ENCODE peak calls at places on chromosomes 16 and 17, in five cellular contexts. One of them, this sample, is unnamed.

GRCh38 chr17:74332017-74332650 is 6.1 kb downstream of the KIF19 start:
- DNase-seq in glomerular endothelial cell: no peak
- DNase-seq in stimulated activated CD4-positive, alpha-beta T cell treated with anti-CD3 and anti-CD28 coated beads, Interleukin-1b, Interleukin-23, amount 100 ng/mL, for 1 hour: no peak
- DNase-seq in activated T-helper 9 cell treated with anti-CD3 and anti-CD28 coated beads, Interleukin-2, amount 50 U/mL, for 16 hours: no peak
- DNase-seq in NCI-H524: peak; percentile 76
- DNase-seq in this sample: no peak

GRCh38 chr17:67372751-67373150 is 4.3 kb upstream of the PITPNC1 start:
- DNase-seq in glomerular endothelial cell: no peak
- DNase-seq in stimulated activated CD4-positive, alpha-beta T cell treated with anti-CD3 and anti-CD28 coated beads, Interleukin-1b, Interleukin-23, amount 100 ng/mL, for 1 hour: no peak
- DNase-seq in activated T-helper 9 cell treated with anti-CD3 and anti-CD28 coated beads, Interleukin-2, amount 50 U/mL, for 16 hours: no peak
- DNase-seq in NCI-H524: no peak
- DNase-seq in this sample: no peak

GRCh38 chr16:55515110-55515509 is 6.2 kb downstream of the LPCAT2 start:
- DNase-seq in glomerular endothelial cell: no peak
- DNase-seq in stimulated activated CD4-positive, alpha-beta T cell treated with anti-CD3 and anti-CD28 coated beads, Interleukin-1b, Interleukin-23, amount 100 ng/mL, for 1 hour: no peak
- DNase-seq in activated T-helper 9 cell treated with anti-CD3 and anti-CD28 coated beads, Interleukin-2, amount 50 U/mL, for 16 hours: no peak
- DNase-seq in NCI-H524: no peak
- DNase-seq in this sample: no peak

GRCh38 chr17:57956311-57957119 is 1.3 kb upstream of the CUEDC1 start:
- DNase-seq in glomerular endothelial cell: no peak
- DNase-seq in stimulated activated CD4-positive, alpha-beta T cell treated with anti-CD3 and anti-CD28 coated beads, Interleukin-1b, Interleukin-23, amount 100 ng/mL, for 1 hour: no peak
- DNase-seq in activated T-helper 9 cell treated with anti-CD3 and anti-CD28 coated beads, Interleukin-2, amount 50 U/mL, for 16 hours: no peak
- DNase-seq in NCI-H524: peak; percentile 87
- DNase-seq in this sample: no peak

GRCh38 chr17:38705803-38706624 is 941 bp downstream of the MLLT6 start:
- DNase-seq in glomerular endothelial cell: no peak
- DNase-seq in stimulated activated CD4-positive, alpha-beta T cell treated with anti-CD3 and anti-CD28 coated beads, Interleukin-1b, Interleukin-23, amount 100 ng/mL, for 1 hour: no peak
- DNase-seq in activated T-helper 9 cell treated with anti-CD3 and anti-CD28 coated beads, Interleukin-2, amount 50 U/mL, for 16 hours: peak; percentile 11
- DNase-seq in NCI-H524: peak; percentile 85
- DNase-seq in this sample: peak; percentile 63

GRCh38 chr17:58375216-58375615 is 23.2 kb upstream of the SUPT4H1 start:
- DNase-seq in glomerular endothelial cell: no peak
- DNase-seq in stimulated activated CD4-positive, alpha-beta T cell treated with anti-CD3 and anti-CD28 coated beads, Interleukin-1b, Interleukin-23, amount 100 ng/mL, for 1 hour: no peak
- DNase-seq in activated T-helper 9 cell treated with anti-CD3 and anti-CD28 coated beads, Interleukin-2, amount 50 U/mL, for 16 hours: no peak
- DNase-seq in NCI-H524: no peak
- DNase-seq in this sample: no peak

GRCh38 chr17:7217113-7217987 is 2.3 kb downstream of the DLG4 start:
- DNase-seq in glomerular endothelial cell: no peak
- DNase-seq in stimulated activated CD4-positive, alpha-beta T cell treated with anti-CD3 and anti-CD28 coated beads, Interleukin-1b, Interleukin-23, amount 100 ng/mL, for 1 hour: no peak
- DNase-seq in activated T-helper 9 cell treated with anti-CD3 and anti-CD28 coated beads, Interleukin-2, amount 50 U/mL, for 16 hours: no peak
- DNase-seq in NCI-H524: no peak
- DNase-seq in this sample: no peak

GRCh38 chr17:78748048-78748729 is 33.9 kb downstream of the CYTH1 start:
- DNase-seq in glomerular endothelial cell: no peak
- DNase-seq in stimulated activated CD4-positive, alpha-beta T cell treated with anti-CD3 and anti-CD28 coated beads, Interleukin-1b, Interleukin-23, amount 100 ng/mL, for 1 hour: no peak
- DNase-seq in activated T-helper 9 cell treated with anti-CD3 and anti-CD28 coated beads, Interleukin-2, amount 50 U/mL, for 16 hours: no peak
- DNase-seq in NCI-H524: no peak
- DNase-seq in this sample: no peak

GRCh38 chr17:73308017-73308823 is 3.6 kb downstream of the CDC42EP4 start:
- DNase-seq in glomerular endothelial cell: no peak
- DNase-seq in stimulated activated CD4-positive, alpha-beta T cell treated with anti-CD3 and anti-CD28 coated beads, Interleukin-1b, Interleukin-23, amount 100 ng/mL, for 1 hour: no peak
- DNase-seq in activated T-helper 9 cell treated with anti-CD3 and anti-CD28 coated beads, Interleukin-2, amount 50 U/mL, for 16 hours: no peak
- DNase-seq in NCI-H524: no peak
- DNase-seq in this sample: no peak

GRCh38 chr16:69417537-69418199 is 6.8 kb upstream of the CYB5B start:
- DNase-seq in glomerular endothelial cell: no peak
- DNase-seq in stimulated activated CD4-positive, alpha-beta T cell treated with anti-CD3 and anti-CD28 coated beads, Interleukin-1b, Interleukin-23, amount 100 ng/mL, for 1 hour: no peak
- DNase-seq in activated T-helper 9 cell treated with anti-CD3 and anti-CD28 coated beads, Interleukin-2, amount 50 U/mL, for 16 hours: no peak
- DNase-seq in NCI-H524: no peak
- DNase-seq in this sample: peak; percentile 41

GRCh38 chr16:88315543-88316105 is 67.1 kb upstream of the ZNF469 start:
- DNase-seq in glomerular endothelial cell: no peak
- DNase-seq in stimulated activated CD4-positive, alpha-beta T cell treated with anti-CD3 and anti-CD28 coated beads, Interleukin-1b, Interleukin-23, amount 100 ng/mL, for 1 hour: no peak
- DNase-seq in activated T-helper 9 cell treated with anti-CD3 and anti-CD28 coated beads, Interleukin-2, amount 50 U/mL, for 16 hours: no peak
- DNase-seq in NCI-H524: no peak
- DNase-seq in this sample: no peak

GRCh38 chr17:21573961-21574610 is 118.2 kb upstream of the KCNJ18 start:
- DNase-seq in glomerular endothelial cell: no peak
- DNase-seq in stimulated activated CD4-positive, alpha-beta T cell treated with anti-CD3 and anti-CD28 coated beads, Interleukin-1b, Interleukin-23, amount 100 ng/mL, for 1 hour: peak; percentile 12
- DNase-seq in activated T-helper 9 cell treated with anti-CD3 and anti-CD28 coated beads, Interleukin-2, amount 50 U/mL, for 16 hours: no peak
- DNase-seq in NCI-H524: peak; percentile 83
- DNase-seq in this sample: no peak

GRCh38 chr17:75503337-75503950 is 11.9 kb downstream of the CASKIN2 start:
- DNase-seq in glomerular endothelial cell: no peak
- DNase-seq in stimulated activated CD4-positive, alpha-beta T cell treated with anti-CD3 and anti-CD28 coated beads, Interleukin-1b, Interleukin-23, amount 100 ng/mL, for 1 hour: no peak
- DNase-seq in activated T-helper 9 cell treated with anti-CD3 and anti-CD28 coated beads, Interleukin-2, amount 50 U/mL, for 16 hours: no peak
- DNase-seq in NCI-H524: no peak
- DNase-seq in this sample: no peak

GRCh38 chr17:40490289-40490853 is 11.1 kb downstream of the TNS4 start:
- DNase-seq in glomerular endothelial cell: no peak
- DNase-seq in stimulated activated CD4-positive, alpha-beta T cell treated with anti-CD3 and anti-CD28 coated beads, Interleukin-1b, Interleukin-23, amount 100 ng/mL, for 1 hour: no peak
- DNase-seq in activated T-helper 9 cell treated with anti-CD3 and anti-CD28 coated beads, Interleukin-2, amount 50 U/mL, for 16 hours: no peak
- DNase-seq in NCI-H524: peak; percentile 86
- DNase-seq in this sample: peak; percentile 46

GRCh38 chr17:50542795-50543774 is 3.9 kb upstream of the SPATA20 start:
- DNase-seq in glomerular endothelial cell: no peak
- DNase-seq in stimulated activated CD4-positive, alpha-beta T cell treated with anti-CD3 and anti-CD28 coated beads, Interleukin-1b, Interleukin-23, amount 100 ng/mL, for 1 hour: no peak
- DNase-seq in activated T-helper 9 cell treated with anti-CD3 and anti-CD28 coated beads, Interleukin-2, amount 50 U/mL, for 16 hours: no peak
- DNase-seq in NCI-H524: no peak
- DNase-seq in this sample: no peak

GRCh38 chr16:87202346-87202745 is 114.8 kb downstream of the C16orf95 start:
- DNase-seq in glomerular endothelial cell: no peak
- DNase-seq in stimulated activated CD4-positive, alpha-beta T cell treated with anti-CD3 and anti-CD28 coated beads, Interleukin-1b, Interleukin-23, amount 100 ng/mL, for 1 hour: no peak
- DNase-seq in activated T-helper 9 cell treated with anti-CD3 and anti-CD28 coated beads, Interleukin-2, amount 50 U/mL, for 16 hours: no peak
- DNase-seq in NCI-H524: no peak
- DNase-seq in this sample: no peak

GRCh38 chr17:19534562-19535149 is 1.0 kb downstream of the SLC47A1 start:
- DNase-seq in glomerular endothelial cell: no peak
- DNase-seq in stimulated activated CD4-positive, alpha-beta T cell treated with anti-CD3 and anti-CD28 coated beads, Interleukin-1b, Interleukin-23, amount 100 ng/mL, for 1 hour: no peak
- DNase-seq in activated T-helper 9 cell treated with anti-CD3 and anti-CD28 coated beads, Interleukin-2, amount 50 U/mL, for 16 hours: no peak
- DNase-seq in NCI-H524: no peak
- DNase-seq in this sample: no peak

GRCh38 chr17:74520790-74521480 is 10.3 kb downstream of the CD300LB start:
- DNase-seq in glomerular endothelial cell: no peak
- DNase-seq in stimulated activated CD4-positive, alpha-beta T cell treated with anti-CD3 and anti-CD28 coated beads, Interleukin-1b, Interleukin-23, amount 100 ng/mL, for 1 hour: no peak
- DNase-seq in activated T-helper 9 cell treated with anti-CD3 and anti-CD28 coated beads, Interleukin-2, amount 50 U/mL, for 16 hours: no peak
- DNase-seq in NCI-H524: no peak
- DNase-seq in this sample: no peak

GRCh38 chr16:28082624-28083023 is 19.1 kb upstream of the GSG1L start:
- DNase-seq in glomerular endothelial cell: no peak
- DNase-seq in stimulated activated CD4-positive, alpha-beta T cell treated with anti-CD3 and anti-CD28 coated beads, Interleukin-1b, Interleukin-23, amount 100 ng/mL, for 1 hour: no peak
- DNase-seq in activated T-helper 9 cell treated with anti-CD3 and anti-CD28 coated beads, Interleukin-2, amount 50 U/mL, for 16 hours: no peak
- DNase-seq in NCI-H524: peak; percentile 88
- DNase-seq in this sample: no peak

GRCh38 chr16:12902511-12903324 is 1.3 kb downstream of the SHISA9 start:
- DNase-seq in glomerular endothelial cell: no peak
- DNase-seq in stimulated activated CD4-positive, alpha-beta T cell treated with anti-CD3 and anti-CD28 coated beads, Interleukin-1b, Interleukin-23, amount 100 ng/mL, for 1 hour: no peak
- DNase-seq in activated T-helper 9 cell treated with anti-CD3 and anti-CD28 coated beads, Interleukin-2, amount 50 U/mL, for 16 hours: no peak
- DNase-seq in NCI-H524: peak; percentile 46
- DNase-seq in this sample: peak; percentile 63

GRCh38 chr17:55727920-55728319 is 5.3 kb upstream of the TMEM100 start:
- DNase-seq in glomerular endothelial cell: no peak
- DNase-seq in stimulated activated CD4-positive, alpha-beta T cell treated with anti-CD3 and anti-CD28 coated beads, Interleukin-1b, Interleukin-23, amount 100 ng/mL, for 1 hour: no peak
- DNase-seq in activated T-helper 9 cell treated with anti-CD3 and anti-CD28 coated beads, Interleukin-2, amount 50 U/mL, for 16 hours: no peak
- DNase-seq in NCI-H524: no peak
- DNase-seq in this sample: no peak

GRCh38 chr17:7956208-7956965 is 24.4 kb downstream of the CNTROB start:
- DNase-seq in glomerular endothelial cell: no peak
- DNase-seq in stimulated activated CD4-positive, alpha-beta T cell treated with anti-CD3 and anti-CD28 coated beads, Interleukin-1b, Interleukin-23, amount 100 ng/mL, for 1 hour: no peak
- DNase-seq in activated T-helper 9 cell treated with anti-CD3 and anti-CD28 coated beads, Interleukin-2, amount 50 U/mL, for 16 hours: no peak
- DNase-seq in NCI-H524: no peak
- DNase-seq in this sample: no peak

GRCh38 chr17:4499431-4500187 is 928 bp downstream of the SPNS2 start:
- DNase-seq in glomerular endothelial cell: no peak
- DNase-seq in stimulated activated CD4-positive, alpha-beta T cell treated with anti-CD3 and anti-CD28 coated beads, Interleukin-1b, Interleukin-23, amount 100 ng/mL, for 1 hour: no peak
- DNase-seq in activated T-helper 9 cell treated with anti-CD3 and anti-CD28 coated beads, Interleukin-2, amount 50 U/mL, for 16 hours: no peak
- DNase-seq in NCI-H524: peak; percentile 21
- DNase-seq in this sample: peak; percentile 44

GRCh38 chr16:165539-166374 is at the start of gene HBM:
- DNase-seq in glomerular endothelial cell: no peak
- DNase-seq in stimulated activated CD4-positive, alpha-beta T cell treated with anti-CD3 and anti-CD28 coated beads, Interleukin-1b, Interleukin-23, amount 100 ng/mL, for 1 hour: no peak
- DNase-seq in activated T-helper 9 cell treated with anti-CD3 and anti-CD28 coated beads, Interleukin-2, amount 50 U/mL, for 16 hours: no peak
- DNase-seq in NCI-H524: peak; percentile 39
- DNase-seq in this sample: no peak

GRCh38 chr16:82633964-82634600 is 7.3 kb downstream of the CDH13 start:
- DNase-seq in glomerular endothelial cell: no peak
- DNase-seq in stimulated activated CD4-positive, alpha-beta T cell treated with anti-CD3 and anti-CD28 coated beads, Interleukin-1b, Interleukin-23, amount 100 ng/mL, for 1 hour: no peak
- DNase-seq in activated T-helper 9 cell treated with anti-CD3 and anti-CD28 coated beads, Interleukin-2, amount 50 U/mL, for 16 hours: no peak
- DNase-seq in NCI-H524: peak; percentile 27
- DNase-seq in this sample: no peak

GRCh38 chr16:75272097-75272548 is 20.7 kb upstream of the BCAR1 start:
- DNase-seq in glomerular endothelial cell: no peak
- DNase-seq in stimulated activated CD4-positive, alpha-beta T cell treated with anti-CD3 and anti-CD28 coated beads, Interleukin-1b, Interleukin-23, amount 100 ng/mL, for 1 hour: no peak
- DNase-seq in activated T-helper 9 cell treated with anti-CD3 and anti-CD28 coated beads, Interleukin-2, amount 50 U/mL, for 16 hours: no peak
- DNase-seq in NCI-H524: no peak
- DNase-seq in this sample: no peak

GRCh38 chr16:53626816-53627215 is 76.8 kb downstream of the RPGRIP1L start:
- DNase-seq in glomerular endothelial cell: no peak
- DNase-seq in stimulated activated CD4-positive, alpha-beta T cell treated with anti-CD3 and anti-CD28 coated beads, Interleukin-1b, Interleukin-23, amount 100 ng/mL, for 1 hour: no peak
- DNase-seq in activated T-helper 9 cell treated with anti-CD3 and anti-CD28 coated beads, Interleukin-2, amount 50 U/mL, for 16 hours: no peak
- DNase-seq in NCI-H524: no peak
- DNase-seq in this sample: no peak

GRCh38 chr16:75818491-75818890 is 92.2 kb upstream of the CPHXL start:
- DNase-seq in glomerular endothelial cell: no peak
- DNase-seq in stimulated activated CD4-positive, alpha-beta T cell treated with anti-CD3 and anti-CD28 coated beads, Interleukin-1b, Interleukin-23, amount 100 ng/mL, for 1 hour: no peak
- DNase-seq in activated T-helper 9 cell treated with anti-CD3 and anti-CD28 coated beads, Interleukin-2, amount 50 U/mL, for 16 hours: no peak
- DNase-seq in NCI-H524: no peak
- DNase-seq in this sample: no peak

GRCh38 chr17:82106697-82107305 is 8.8 kb upstream of the FASN start:
- DNase-seq in glomerular endothelial cell: no peak
- DNase-seq in stimulated activated CD4-positive, alpha-beta T cell treated with anti-CD3 and anti-CD28 coated beads, Interleukin-1b, Interleukin-23, amount 100 ng/mL, for 1 hour: no peak
- DNase-seq in activated T-helper 9 cell treated with anti-CD3 and anti-CD28 coated beads, Interleukin-2, amount 50 U/mL, for 16 hours: no peak
- DNase-seq in NCI-H524: peak; percentile 55
- DNase-seq in this sample: no peak

GRCh38 chr16:89325861-89326471 is 108.5 kb downstream of the ZNF778 start:
- DNase-seq in glomerular endothelial cell: no peak
- DNase-seq in stimulated activated CD4-positive, alpha-beta T cell treated with anti-CD3 and anti-CD28 coated beads, Interleukin-1b, Interleukin-23, amount 100 ng/mL, for 1 hour: no peak
- DNase-seq in activated T-helper 9 cell treated with anti-CD3 and anti-CD28 coated beads, Interleukin-2, amount 50 U/mL, for 16 hours: no peak
- DNase-seq in NCI-H524: peak; percentile 46
- DNase-seq in this sample: peak; percentile 10

GRCh38 chr17:29592850-29593545 is at the start of gene ANKRD13B:
- DNase-seq in glomerular endothelial cell: no peak
- DNase-seq in stimulated activated CD4-positive, alpha-beta T cell treated with anti-CD3 and anti-CD28 coated beads, Interleukin-1b, Interleukin-23, amount 100 ng/mL, for 1 hour: no peak
- DNase-seq in activated T-helper 9 cell treated with anti-CD3 and anti-CD28 coated beads, Interleukin-2, amount 50 U/mL, for 16 hours: no peak
- DNase-seq in NCI-H524: peak; percentile 96
- DNase-seq in this sample: peak; percentile 71

GRCh38 chr17:68624381-68624780 is 23.2 kb upstream of the FAM20A start:
- DNase-seq in glomerular endothelial cell: no peak
- DNase-seq in stimulated activated CD4-positive, alpha-beta T cell treated with anti-CD3 and anti-CD28 coated beads, Interleukin-1b, Interleukin-23, amount 100 ng/mL, for 1 hour: no peak
- DNase-seq in activated T-helper 9 cell treated with anti-CD3 and anti-CD28 coated beads, Interleukin-2, amount 50 U/mL, for 16 hours: no peak
- DNase-seq in NCI-H524: no peak
- DNase-seq in this sample: no peak

GRCh38 chr16:35523991-35524390 is 2064.6 kb downstream of the TP53TG3F start:
- DNase-seq in glomerular endothelial cell: no peak
- DNase-seq in stimulated activated CD4-positive, alpha-beta T cell treated with anti-CD3 and anti-CD28 coated beads, Interleukin-1b, Interleukin-23, amount 100 ng/mL, for 1 hour: no peak
- DNase-seq in activated T-helper 9 cell treated with anti-CD3 and anti-CD28 coated beads, Interleukin-2, amount 50 U/mL, for 16 hours: no peak
- DNase-seq in NCI-H524: no peak
- DNase-seq in this sample: no peak

This sample was measured in WTC11.